ENCODE peak calls at places on chromosomes 5 and 9, in nine cellular contexts. K, Y, B, F, P, W, S, D and J are unnamed samples. For H3K9me3 and H3K4me1, the result is how much of the 10 kb centered on the place peaks cover.

GRCh38 chr9:88915916-88916315 is 75.4 kb upstream of the S1PR3 start:
- DNase-seq in K (no peak), Y (no peak), B (no peak), F (no peak), P (no peak), W (no peak), S (no peak), D (no peak), J (no peak)

GRCh38 chr5:174491761-174492350 is 232.5 kb upstream of the MSX2 start:
- DNase-seq in K (no peak), Y (no peak), B (no peak), F (no peak), P (peak), W (no peak), S (no peak), D (no peak), J (no peak)

GRCh38 chr9:129160712-129161533 is 17.1 kb downstream of the IER5L start:
- DNase-seq in K (no peak), Y (no peak), B (no peak), F (no peak), P (no peak), W (no peak), S (no peak), D (no peak), J (no peak)

GRCh38 chr9:119179701-119180100 is 189.5 kb downstream of the BRINP1 start:
- DNase-seq in K (no peak), Y (no peak), B (no peak), F (no peak), P (no peak), W (no peak), S (no peak), D (no peak), J (no peak)

GRCh38 chr9:3459076-3459475 is 66.7 kb downstream of the RFX3 start:
- DNase-seq in K (no peak), Y (no peak), B (no peak), F (no peak), P (no peak), W (no peak), S (peak), D (no peak), J (no peak)

GRCh38 chr9:1460143-1460769 is 410.1 kb downstream of the DMRT2 start:
- DNase-seq in K (no peak), Y (no peak), B (no peak), F (no peak), P (peak), W (no peak), S (peak), D (no peak), J (no peak)

GRCh38 chr9:120715331-120715924 is 1.2 kb upstream of the MEGF9 start:
- DNase-seq in K (peak), Y (no peak), B (no peak), F (peak), P (no peak), W (peak), S (no peak), D (peak), J (no peak)

GRCh38 chr9:29214702-29215248 is 1641.5 kb upstream of the C9orf72 start:
- DNase-seq in K (peak), Y (no peak), B (no peak), F (no peak), P (no peak), W (no peak), S (peak), D (peak), J (no peak)

GRCh38 chr5:12242960-12243888 is 339.0 kb upstream of the CTNND2 start:
- DNase-seq in K (no peak), Y (no peak), B (no peak), F (no peak), P (peak), W (no peak), S (no peak), D (no peak), J (no peak)
- H3K9me3 ChIP-seq in K (under half), Y (under half), B (under half), F (under half), P (under half), W (under half), S (under half), D (under half), J (under half)

GRCh38 chr9:133957328-133957727 is 34.8 kb downstream of the VAV2 start:
- DNase-seq in K (peak), Y (no peak), B (no peak), F (peak), P (no peak), W (no peak), S (no peak), D (no peak), J (no peak)
- H3K4me1 ChIP-seq in K (half or more), Y (under half), B (under half), F (under half), P (under half), W (under half), S (under half), D (half or more), J (under half)

DNA sequence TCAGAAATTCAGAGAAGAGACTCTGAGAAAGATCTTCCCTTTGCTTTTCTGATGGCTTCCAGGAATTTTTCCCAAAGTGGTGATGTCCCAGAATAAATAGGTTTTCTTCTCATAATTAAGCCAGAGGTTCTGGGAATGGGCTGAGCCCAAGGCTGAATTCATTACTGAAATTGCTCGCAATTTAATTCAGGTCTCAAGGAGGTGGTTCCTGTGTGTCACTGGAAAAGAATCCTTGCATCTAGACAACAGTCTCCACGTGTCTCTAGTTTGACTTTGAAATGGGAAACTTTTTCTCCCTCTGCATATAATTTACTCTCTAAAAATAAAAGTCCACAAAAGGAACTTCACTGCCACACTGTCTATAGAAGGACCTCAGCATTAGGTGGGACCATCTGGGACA is 27.8 kb upstream of the STX17 start:
- DNase-seq in K (no peak), Y (no peak), B (no peak), F (no peak), P (no peak), W (no peak), S (no peak), D (no peak), J (no peak)
- H3K27ac ChIP-seq in K (no peak), Y (no peak), B (no peak), F (no peak), P (no peak), W (no peak), S (no peak), D (no peak), J (no peak)

GRCh38 chr5:61754792-61755191 is 422.7 kb downstream of the ZSWIM6 start:
- DNase-seq in K (no peak), Y (no peak), B (no peak), F (no peak), P (no peak), W (no peak), S (no peak), D (no peak), J (no peak)
- H3K9me3 ChIP-seq in K (under half), Y (under half), B (under half), F (under half), P (under half), W (under half), S (under half), D (under half), J (under half)

DNA sequence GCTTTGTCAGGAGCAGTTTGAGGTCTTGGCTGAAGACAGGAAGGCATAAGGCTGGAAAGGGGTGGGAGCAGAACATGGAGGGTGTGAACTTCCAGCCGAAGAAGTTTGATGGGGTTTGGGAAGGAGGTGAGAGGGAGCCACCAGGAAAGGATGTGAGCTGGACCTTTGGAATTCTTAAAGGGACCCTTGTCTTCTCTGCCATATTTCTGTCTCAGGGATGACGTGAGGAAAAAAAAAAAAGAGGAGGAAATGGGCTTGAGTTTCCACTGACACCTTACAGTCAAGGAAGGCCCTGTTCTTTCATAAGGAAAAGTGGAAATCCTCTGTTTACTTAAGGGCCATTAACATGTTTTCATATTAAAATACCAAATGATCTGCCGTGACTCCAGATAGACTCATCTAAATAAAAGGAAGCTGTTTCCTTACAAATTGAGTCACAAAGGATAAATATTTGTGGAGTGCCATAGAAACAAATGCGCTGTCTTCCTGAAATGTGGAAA is 132.1 kb downstream of the PALM2AKAP2 start:
- DNase-seq in K (no peak), Y (no peak), B (no peak), F (no peak), P (peak), W (no peak), S (no peak), D (no peak), J (no peak)
- H3K4me1 ChIP-seq in K (under half), Y (under half), B (under half), F (half or more), P (under half), W (under half), S (under half), D (under half), J (under half)

DNA sequence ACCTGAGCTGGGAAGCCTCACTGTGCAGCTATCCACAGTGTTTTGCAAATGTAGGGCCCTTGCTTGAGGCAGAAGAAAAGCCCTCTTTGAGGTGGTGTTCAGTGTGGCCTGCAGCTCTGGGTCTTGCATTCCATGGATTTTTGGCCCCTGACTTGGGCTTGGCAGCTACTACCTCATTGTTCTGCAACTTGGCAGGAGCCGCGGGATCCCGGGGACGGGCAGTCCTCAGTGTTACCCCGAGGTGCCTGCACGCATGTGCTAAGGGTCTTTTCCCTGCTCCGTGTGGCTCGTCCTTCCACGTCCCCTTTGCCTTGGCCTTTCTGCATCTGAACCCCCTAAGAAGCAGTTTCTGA is 39.8 kb downstream of the NEK6 start:
- DNase-seq in K (no peak), Y (no peak), B (no peak), F (peak), P (peak), W (peak), S (no peak), D (no peak), J (no peak)
- H3K27ac ChIP-seq in K (peak), Y (no peak), B (no peak), F (peak), P (peak), W (no peak), S (no peak), D (peak), J (no peak)